ENCODE peak calls at places on chromosome 18, in ten cellular contexts. R is HTR-8/SVneo; F is breast epithelium; B is SK-MEL-5; J is Kasumi-1; W is activated CD4-positive, CD25-positive, alpha-beta regulatory T cell treated with anti-CD3 and anti-CD28 coated beads, Interleukin-2, amount 50 U/mL, for 16 hours; N is NCI-H1694 treated with DMSO at 0.1 percent for 48 hours; I is MCF 10A; H is T47D; D is Right ventricle myocardium inferior. L is an unnamed sample.

GRCh38 chr18:42038936-42039335 is 83.9 kb downstream of the PIK3C3 start:
- DNase-seq in R (no peak), F (no peak), B (no peak), J (no peak), W (no peak), N (no peak), I (no peak), H (no peak), D (no peak), L (peak)

GRCh38 chr18:39862341-39862740 is 2092.7 kb upstream of the PIK3C3 start:
- DNase-seq in R (no peak), F (no peak), B (no peak), J (no peak), W (no peak), N (no peak), I (peak), H (no peak), D (no peak), L (peak)

GRCh38 chr18:44458777-44459176 is 221.9 kb upstream of the SETBP1 start:
- DNase-seq in R (no peak), F (no peak), B (no peak), J (no peak), W (no peak), N (no peak), I (peak), H (no peak), D (no peak), L (peak)

GRCh38 chr18:500556-501405 is at the start of gene COLEC12:
- DNase-seq in R (no peak), F (no peak), B (no peak), J (no peak), W (no peak), N (no peak), I (no peak), H (no peak), D (peak), L (no peak)

GRCh38 chr18:10805587-10806088 is 279.8 kb downstream of the NAPG start:
- DNase-seq in R (no peak), F (no peak), B (no peak), J (no peak), W (no peak), N (no peak), I (no peak), H (no peak), D (no peak), L (no peak)

GRCh38 chr18:9048808-9049494 is 53.5 kb upstream of the NDUFV2 start:
- DNase-seq in R (no peak), F (no peak), B (no peak), J (no peak), W (no peak), N (no peak), I (no peak), H (no peak), D (no peak), L (peak)

GRCh38 chr18:6941988-6942387 is 175.6 kb downstream of the LAMA1 start:
- DNase-seq in R (no peak), F (no peak), B (no peak), J (no peak), W (no peak), N (no peak), I (no peak), H (no peak), D (no peak), L (no peak)

GRCh38 chr18:50720281-50720680 is 99.5 kb downstream of the MRO start:
- DNase-seq in R (no peak), F (no peak), B (peak), J (no peak), W (no peak), N (no peak), I (no peak), H (no peak), D (no peak), L (peak)

GRCh38 chr18:6653880-6654279 is 75.6 kb upstream of the ARHGAP28 start:
- DNase-seq in R (no peak), F (no peak), B (no peak), J (no peak), W (no peak), N (no peak), I (no peak), H (no peak), D (no peak), L (no peak)

GRCh38 chr18:31274915-31275314 is 43.0 kb upstream of the DSG1 start:
- DNase-seq in R (no peak), F (peak), B (peak), J (no peak), W (no peak), N (no peak), I (peak), H (no peak), D (no peak), L (peak)

GRCh38 chr18:76491801-76492668 is 3.0 kb downstream of the ZNF516 start:
- DNase-seq in R (no peak), F (no peak), B (peak), J (no peak), W (no peak), N (no peak), I (peak), H (no peak), D (peak), L (peak)

GRCh38 chr18:36130039-36130831 is 536 bp downstream of the ELP2 start:
- DNase-seq in R (no peak), F (no peak), B (no peak), J (no peak), W (no peak), N (no peak), I (no peak), H (no peak), D (no peak), L (no peak)

GRCh38 chr18:35436076-35436649 is 59.0 kb upstream of the ZNF396 start:
- DNase-seq in R (no peak), F (no peak), B (no peak), J (no peak), W (no peak), N (no peak), I (no peak), H (no peak), D (no peak), L (peak)

GRCh38 chr18:9147440-9148238 is 11.1 kb downstream of the ANKRD12 start:
- DNase-seq in R (peak), F (no peak), B (peak), J (peak), W (no peak), N (peak), I (peak), H (peak), D (no peak), L (peak)

GRCh38 chr18:39871976-39872375 is 2083.1 kb upstream of the PIK3C3 start:
- DNase-seq in R (no peak), F (no peak), B (no peak), J (peak), W (no peak), N (no peak), I (no peak), H (no peak), D (no peak), L (peak)

GRCh38 chr18:5452943-5453342 is 90.9 kb downstream of the EPB41L3 start:
- DNase-seq in R (no peak), F (no peak), B (no peak), J (no peak), W (no peak), N (no peak), I (no peak), H (no peak), D (no peak), L (no peak)

GRCh38 chr18:76668546-76668945 is 153.8 kb upstream of the ZNF236 start:
- DNase-seq in R (no peak), F (no peak), B (no peak), J (no peak), W (no peak), N (no peak), I (no peak), H (no peak), D (no peak), L (no peak)

GRCh38 chr18:73947180-73947989 is 200.2 kb downstream of the FBXO15 start:
- DNase-seq in R (no peak), F (no peak), B (no peak), J (no peak), W (no peak), N (no peak), I (no peak), H (no peak), D (no peak), L (no peak)

GRCh38 chr18:13201315-13201714 is 17.2 kb upstream of the LDLRAD4 start:
- DNase-seq in R (no peak), F (no peak), B (no peak), J (no peak), W (no peak), N (no peak), I (no peak), H (no peak), D (no peak), L (no peak)

GRCh38 chr18:32010124-32010745 is 8.4 kb upstream of the RNF125 start:
- DNase-seq in R (no peak), F (no peak), B (no peak), J (no peak), W (no peak), N (no peak), I (no peak), H (no peak), D (no peak), L (no peak)

L was measured in foreskin keratinocyte.